ENCODE peak calls at places on chromosomes 2 and 18, in seven cellular contexts. One of them, this sample, is unnamed.

GRCh38 chr2:75571730-75572430 is 11.1 kb upstream of the EVA1A start:
- DNase-seq in GM12864: no peak
- DNase-seq in left ventricle myocardium superior: no peak
- DNase-seq in Kasumi-1: no peak
- DNase-seq in left cardiac atrium: no peak
- DNase-seq in amygdala: no peak
- DNase-seq in T-helper 2 cell: no peak
- DNase-seq in this sample: no peak

GRCh38 chr2:165793779-165794519 is at the start of gene GALNT3:
- DNase-seq in left ventricle myocardium superior: peak; percentile 37
- DNase-seq in T-helper 2 cell: no peak
- DNase-seq in Kasumi-1: peak; percentile 40
- DNase-seq in GM12864: no peak
- DNase-seq in amygdala: peak; percentile 16
- DNase-seq in left cardiac atrium: peak; percentile 24
- DNase-seq in this sample: no peak

GRCh38 chr2:221075203-221075602 is 496.9 kb downstream of the EPHA4 start:
- DNase-seq in Kasumi-1: no peak
- DNase-seq in amygdala: no peak
- DNase-seq in T-helper 2 cell: no peak
- DNase-seq in left cardiac atrium: no peak
- DNase-seq in GM12864: no peak
- DNase-seq in left ventricle myocardium superior: no peak
- DNase-seq in this sample: no peak

GRCh38 chr2:199979841-199980628 is 24.7 kb downstream of the MAIP1 start:
- DNase-seq in left ventricle myocardium superior: peak; percentile 92
- DNase-seq in T-helper 2 cell: peak; percentile 76
- DNase-seq in left cardiac atrium: peak; percentile 88
- DNase-seq in amygdala: peak; percentile 67
- DNase-seq in Kasumi-1: peak; percentile 79
- DNase-seq in GM12864: peak; percentile 26
- DNase-seq in this sample: peak; percentile 80

GRCh38 chr2:26988165-26988879 is 17.9 kb downstream of the MAPRE3 start:
- DNase-seq in left cardiac atrium: no peak
- DNase-seq in left ventricle myocardium superior: no peak
- DNase-seq in T-helper 2 cell: no peak
- DNase-seq in Kasumi-1: no peak
- DNase-seq in amygdala: no peak
- DNase-seq in GM12864: no peak
- DNase-seq in this sample: no peak

GRCh38 chr18:79245517-79246001 is 150.2 kb upstream of the NFATC1 start:
- DNase-seq in amygdala: no peak
- DNase-seq in left ventricle myocardium superior: no peak
- DNase-seq in T-helper 2 cell: no peak
- DNase-seq in GM12864: no peak
- DNase-seq in left cardiac atrium: no peak
- DNase-seq in Kasumi-1: no peak
- DNase-seq in this sample: no peak

GRCh38 chr2:133986076-133986837 is 267.6 kb upstream of the MGAT5 start:
- DNase-seq in Kasumi-1: no peak
- DNase-seq in T-helper 2 cell: no peak
- DNase-seq in amygdala: no peak
- DNase-seq in left cardiac atrium: no peak
- DNase-seq in GM12864: no peak
- DNase-seq in left ventricle myocardium superior: no peak
- DNase-seq in this sample: no peak

GRCh38 chr2:233469261-233470006 is 97.1 kb downstream of the USP40 start:
- DNase-seq in T-helper 2 cell: no peak
- DNase-seq in amygdala: no peak
- DNase-seq in Kasumi-1: no peak
- DNase-seq in left cardiac atrium: peak; percentile 43
- DNase-seq in GM12864: no peak
- DNase-seq in left ventricle myocardium superior: peak; percentile 84
- DNase-seq in this sample: no peak

GRCh38 chr2:167271941-167272340 is 383.7 kb downstream of the XIRP2 start:
- DNase-seq in GM12864: no peak
- DNase-seq in T-helper 2 cell: no peak
- DNase-seq in amygdala: no peak
- DNase-seq in left cardiac atrium: no peak
- DNase-seq in left ventricle myocardium superior: no peak
- DNase-seq in Kasumi-1: no peak
- DNase-seq in this sample: no peak

GRCh38 chr2:9799011-9799596 is 44.2 kb upstream of the TAF1B start:
- DNase-seq in left ventricle myocardium superior: peak; percentile 11
- DNase-seq in left cardiac atrium: no peak
- DNase-seq in Kasumi-1: peak; percentile 63
- DNase-seq in T-helper 2 cell: no peak
- DNase-seq in amygdala: no peak
- DNase-seq in GM12864: peak; percentile 12
- DNase-seq in this sample: no peak

GRCh38 chr2:214853906-214854305 is 44.4 kb upstream of the BARD1 start:
- DNase-seq in amygdala: no peak
- DNase-seq in left ventricle myocardium superior: no peak
- DNase-seq in left cardiac atrium: no peak
- DNase-seq in T-helper 2 cell: no peak
- DNase-seq in Kasumi-1: no peak
- DNase-seq in GM12864: no peak
- DNase-seq in this sample: no peak

GRCh38 chr2:1497122-1497611 is 83.9 kb downstream of the TPO start:
- DNase-seq in GM12864: no peak
- DNase-seq in Kasumi-1: no peak
- DNase-seq in amygdala: no peak
- DNase-seq in left ventricle myocardium superior: no peak
- DNase-seq in T-helper 2 cell: no peak
- DNase-seq in left cardiac atrium: no peak
- DNase-seq in this sample: no peak

GRCh38 chr2:150681120-150681796 is 193.8 kb upstream of the RND3 start:
- DNase-seq in GM12864: no peak
- DNase-seq in left ventricle myocardium superior: no peak
- DNase-seq in Kasumi-1: peak; percentile 47
- DNase-seq in amygdala: no peak
- DNase-seq in T-helper 2 cell: no peak
- DNase-seq in left cardiac atrium: no peak
- DNase-seq in this sample: peak; percentile 24

GRCh38 chr2:112582314-112582746 is 2.1 kb upstream of the CHCHD5 start:
- DNase-seq in T-helper 2 cell: no peak
- DNase-seq in Kasumi-1: peak; percentile 72
- DNase-seq in GM12864: no peak
- DNase-seq in left ventricle myocardium superior: no peak
- DNase-seq in amygdala: no peak
- DNase-seq in left cardiac atrium: no peak
- DNase-seq in this sample: peak; percentile 59

GRCh38 chr2:82344670-82345069 is 2040.1 kb upstream of the LRRTM1 start:
- DNase-seq in T-helper 2 cell: no peak
- DNase-seq in left cardiac atrium: no peak
- DNase-seq in amygdala: no peak
- DNase-seq in left ventricle myocardium superior: no peak
- DNase-seq in GM12864: no peak
- DNase-seq in Kasumi-1: no peak
- DNase-seq in this sample: no peak

GRCh38 chr18:58190842-58191530 is 147.0 kb downstream of the NEDD4L start:
- DNase-seq in GM12864: no peak
- DNase-seq in T-helper 2 cell: no peak
- DNase-seq in left ventricle myocardium superior: no peak
- DNase-seq in left cardiac atrium: no peak
- DNase-seq in amygdala: no peak
- DNase-seq in Kasumi-1: no peak
- DNase-seq in this sample: no peak

GRCh38 chr2:113138428-113139322 is 11.3 kb downstream of the IL1RN start:
- DNase-seq in Kasumi-1: peak; percentile 54
- DNase-seq in T-helper 2 cell: no peak
- DNase-seq in left ventricle myocardium superior: no peak
- DNase-seq in left cardiac atrium: no peak
- DNase-seq in GM12864: peak; percentile 68
- DNase-seq in amygdala: no peak
- DNase-seq in this sample: no peak